ENCODE peak calls at places on chromosomes 11 and 22, in five cellular contexts. I is heart left ventricle; G is hypothalamus; H is CD8-positive, alpha-beta T cell; W is pulmonary artery endothelial cell. D is an unnamed sample.

GRCh38 chr22:49305966-49306631 is 521.6 kb downstream of the BRD1 start:
- DNase-seq in I (no peak), G (no peak), H (no peak), W (no peak), D (peak)

GRCh38 chr11:83284501-83285051 is 1.6 kb downstream of the CCDC90B start:
- DNase-seq in I (no peak), G (no peak), H (no peak), W (no peak), D (no peak)

GRCh38 chr22:21445437-21446127 is 21.6 kb upstream of the TMEM191C start:
- DNase-seq in I (no peak), G (no peak), H (no peak), W (no peak), D (no peak)

GRCh38 chr22:38177926-38178604 is 3.6 kb downstream of the PLA2G6 start:
- DNase-seq in I (peak), G (peak), H (no peak), W (peak), D (peak)

GRCh38 chr22:28822930-28823481 is 22.6 kb upstream of the XBP1 start:
- DNase-seq in I (no peak), G (no peak), H (no peak), W (no peak), D (no peak)

GRCh38 chr11:126189109-126189929 is 22.1 kb downstream of the RPUSD4 start:
- DNase-seq in I (no peak), G (no peak), H (no peak), W (no peak), D (peak)

GRCh38 chr11:57459112-57460016 is 964 bp upstream of the RTN4RL2 start:
- DNase-seq in I (no peak), G (no peak), H (no peak), W (no peak), D (no peak)

GRCh38 chr11:43578346-43579170 is 102.0 kb upstream of the HSD17B12 start:
- DNase-seq in I (no peak), G (no peak), H (no peak), W (no peak), D (no peak)

GRCh38 chr11:128953151-128953550 is 10.5 kb upstream of the TP53AIP1 start:
- DNase-seq in I (no peak), G (no peak), H (no peak), W (no peak), D (no peak)

GRCh38 chr11:44622721-44623258 is 57.3 kb downstream of the CD82 start:
- DNase-seq in I (no peak), G (no peak), H (no peak), W (no peak), D (peak)

GRCh38 chr11:101915811-101916291 is 471 bp downstream of the ANGPTL5 start:
- DNase-seq in I (no peak), G (no peak), H (no peak), W (no peak), D (no peak)

GRCh38 chr11:67357831-67358555 is 4.6 kb upstream of the POLD4 start:
- DNase-seq in I (no peak), G (no peak), H (no peak), W (no peak), D (no peak)

GRCh38 chr22:49207008-49207775 is 620.5 kb downstream of the BRD1 start:
- DNase-seq in I (peak), G (no peak), H (no peak), W (no peak), D (no peak)

GRCh38 chr11:83895516-83895915 is 609.3 kb upstream of the CCDC90B start:
- DNase-seq in I (no peak), G (no peak), H (no peak), W (no peak), D (no peak)

GRCh38 chr11:86990520-86990919 is 35.3 kb upstream of the FZD4 start:
- DNase-seq in I (no peak), G (no peak), H (no peak), W (no peak), D (no peak)

GRCh38 chr11:121904148-121904547 is 211.9 kb downstream of the BLID start:
- DNase-seq in I (no peak), G (no peak), H (no peak), W (no peak), D (no peak)

GRCh38 chr22:46894081-46894671 is 131.7 kb downstream of the TBC1D22A start:
- DNase-seq in I (peak), G (peak), H (no peak), W (no peak), D (peak)

GRCh38 chr11:130858215-130858614 is 58.1 kb downstream of the SNX19 start:
- DNase-seq in I (no peak), G (no peak), H (no peak), W (no peak), D (no peak)

GRCh38 chr11:15989685-15990084 is 366.7 kb downstream of the SOX6 start:
- DNase-seq in I (no peak), G (no peak), H (no peak), W (no peak), D (no peak)

GRCh38 chr11:1870721-1871466 is 18.0 kb downstream of the LSP1 start:
- DNase-seq in I (peak), G (peak), H (no peak), W (no peak), D (no peak)

GRCh38 chr11:76239483-76240142 is 33.3 kb upstream of the WNT11 start:
- DNase-seq in I (peak), G (no peak), H (no peak), W (no peak), D (no peak)

GRCh38 chr11:130580372-130580771 is 131.9 kb downstream of the ADAMTS15 start:
- DNase-seq in I (peak), G (peak), H (no peak), W (peak), D (no peak)

GRCh38 chr11:76524461-76524860 is 79.6 kb downstream of the EMSY start:
- DNase-seq in I (no peak), G (no peak), H (no peak), W (no peak), D (no peak)

GRCh38 chr11:120581317-120581716 is 69.8 kb downstream of the GRIK4 start:
- DNase-seq in I (no peak), G (no peak), H (no peak), W (no peak), D (no peak)

GRCh38 chr11:82494988-82495432 is 238.7 kb downstream of the FAM181B start:
- DNase-seq in I (no peak), G (no peak), H (no peak), W (no peak), D (no peak)

GRCh38 chr11:43360361-43361032 is 1.8 kb downstream of the TTC17 start:
- DNase-seq in I (no peak), G (no peak), H (no peak), W (no peak), D (no peak)

GRCh38 chr11:126282361-126282741 is 542 bp upstream of the TIRAP start:
- DNase-seq in I (peak), G (peak), H (no peak), W (no peak), D (peak)